ENCODE peak calls at places on chromosomes 2 and 18, in seven cellular contexts. G is IMR-90, W is neuronal stem cell, V is H1, Q is mesenchymal stem cell, A is H9, R is mesendoderm. I is an unnamed sample.

GRCh38 chr18:23740105-23740830 is 51.0 kb downstream of the LAMA3 start:
- DNase-seq in A (no peak), R (no peak), G (no peak), V (no peak), W (no peak), Q (peak), I (peak)

GRCh38 chr2:45935791-45936622 is 284.5 kb downstream of the PRKCE start:
- DNase-seq in W (peak), Q (peak), V (peak), G (peak), R (peak), A (peak), I (peak)

GRCh38 chr2:16285813-16286510 is 345.6 kb downstream of the MYCN start:
- DNase-seq in W (no peak), Q (no peak), A (no peak), G (no peak), V (no peak), R (no peak), I (no peak)

GRCh38 chr2:241892299-241893137 is 23.0 kb downstream of the RTP5 start:
- DNase-seq in R (peak), W (no peak), Q (peak), V (no peak), G (no peak), A (no peak), I (peak)

GRCh38 chr2:216465580-216466197 is 33.0 kb upstream of the RPL37A start:
- DNase-seq in R (no peak), W (no peak), V (no peak), G (no peak), Q (no peak), A (no peak), I (no peak)

GRCh38 chr2:45888167-45888566 is 236.7 kb downstream of the PRKCE start:
- DNase-seq in W (no peak), G (peak), R (no peak), Q (peak), V (no peak), A (no peak), I (no peak)

GRCh38 chr2:219261024-219261855 is 7.5 kb upstream of the TUBA4A start:
- DNase-seq in W (no peak), Q (no peak), R (no peak), G (no peak), V (no peak), A (no peak), I (no peak)

GRCh38 chr18:21364471-21364870 is 122.4 kb downstream of the GREB1L start:
- DNase-seq in G (no peak), Q (no peak), A (no peak), R (no peak), V (no peak), W (no peak), I (no peak)

GRCh38 chr18:59026364-59026763 is 113.3 kb upstream of the SEC11C start:
- DNase-seq in V (no peak), Q (no peak), G (no peak), W (no peak), R (no peak), A (no peak), I (no peak)

GRCh38 chr2:165698621-165698946 is 95.5 kb downstream of the GALNT3 start:
- DNase-seq in G (peak), V (peak), A (peak), W (peak), R (peak), Q (peak), I (peak)

GRCh38 chr2:60569680-60570111 is 16.2 kb upstream of the BCL11A start:
- DNase-seq in W (no peak), R (peak), V (peak), Q (peak), A (no peak), G (no peak), I (no peak)

GRCh38 chr2:36031476-36031875 is 324.1 kb upstream of the CRIM1 start:
- DNase-seq in W (no peak), Q (no peak), R (no peak), A (no peak), G (no peak), V (no peak), I (no peak)

GRCh38 chr2:60234274-60234976 is 319.0 kb downstream of the BCL11A start:
- DNase-seq in V (no peak), Q (no peak), R (no peak), W (no peak), G (no peak), A (no peak), I (no peak)

GRCh38 chr18:9868857-9869712 is 16.7 kb upstream of the TXNDC2 start:
- DNase-seq in V (no peak), Q (peak), A (no peak), G (no peak), R (peak), W (no peak), I (peak)

GRCh38 chr2:128681351-128681906 is 362.8 kb upstream of the HS6ST1 start:
- DNase-seq in V (no peak), R (peak), W (no peak), A (peak), G (no peak), Q (no peak), I (no peak)
- H2BK120ac ChIP-seq in V (no peak), R (no peak), W (no peak), A (no peak), G (no peak), Q (no peak), I (no peak)

DNA sequence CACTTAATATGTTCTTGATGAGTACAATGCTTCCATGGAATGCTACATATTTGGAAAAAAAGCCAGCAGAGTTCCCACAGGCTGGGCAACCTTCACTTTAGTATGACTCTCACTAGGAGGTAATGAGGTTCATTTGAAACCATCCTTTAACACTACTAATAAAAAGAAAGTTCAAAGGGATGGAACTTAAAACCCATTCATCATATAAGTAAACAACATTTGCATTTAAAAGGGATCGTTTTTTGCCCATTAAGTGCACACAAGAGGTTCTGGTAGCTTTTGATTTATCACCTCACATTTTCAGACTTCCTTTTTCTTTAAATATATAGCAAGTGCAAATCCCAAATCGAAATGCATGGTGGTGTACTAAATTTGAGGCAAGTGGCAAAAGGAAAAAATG is 270.8 kb upstream of the DCC start:
- DNase-seq in W (no peak), V (no peak), A (no peak), Q (no peak), R (no peak), G (no peak), I (no peak)
- H2BK120ac ChIP-seq in W (no peak), V (no peak), A (no peak), Q (no peak), R (no peak), G (no peak), I (no peak)

GRCh38 chr2:238427435-238428162 is 872 bp downstream of the ASB1 start:
- DNase-seq in Q (peak), A (no peak), V (no peak), G (peak), R (no peak), W (no peak), I (no peak)
- H2BK120ac ChIP-seq in Q (no peak), A (no peak), V (no peak), G (peak), R (no peak), W (no peak), I (peak)

DNA sequence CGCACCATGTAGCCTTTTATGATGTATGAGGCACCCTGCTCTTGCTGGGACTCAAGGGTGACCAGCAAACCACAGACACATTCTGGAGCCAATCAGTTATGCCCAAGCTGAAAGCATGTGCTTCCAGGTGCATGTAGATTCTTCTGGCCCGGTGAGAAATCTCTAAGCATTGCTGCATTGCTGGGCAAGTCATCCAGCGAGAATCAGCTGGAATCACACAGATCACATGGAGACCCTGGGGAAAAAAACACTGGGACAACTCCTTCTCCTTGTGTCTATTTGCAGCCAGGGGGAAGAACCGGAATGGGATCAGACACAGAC is 119.7 kb upstream of the KLF7 start:
- DNase-seq in R (no peak), Q (no peak), A (no peak), W (no peak), V (no peak), G (peak), I (no peak)
- H2BK120ac ChIP-seq in R (no peak), Q (no peak), A (no peak), W (no peak), V (no peak), G (no peak), I (no peak)

I was measured in trophoblast cell.